ENCODE peak calls at places on chromosomes 13 and 19, in nine cellular contexts. One of them, this sample, is unnamed.

GRCh38 chr19:46383846-46384245 is 29.5 kb downstream of the CCDC8 start:
- DNase-seq in T-helper 9 cell: no peak
- DNase-seq in germinal center: no peak
- DNase-seq in B cell: no peak
- DNase-seq in pons: no peak
- DNase-seq in NCI-H2081: no peak
- DNase-seq in T-cell: no peak
- DNase-seq in stimulated activated naive B cell treated with anti-CD40 and anti-IgM and Interleukin-4, amounts not matched to agents 10 μg/mL and 1 μg/mL and 100 μg/mL, for 72 hours: no peak
- DNase-seq in EL: no peak
- DNase-seq in this sample: no peak

GRCh38 chr13:31742102-31742695 is 2.9 kb downstream of the RXFP2 start:
- DNase-seq in T-helper 9 cell: peak; percentile 55
- DNase-seq in B cell: peak; percentile 63
- DNase-seq in NCI-H2081: peak; percentile 54
- DNase-seq in stimulated activated naive B cell treated with anti-CD40 and anti-IgM and Interleukin-4, amounts not matched to agents 10 μg/mL and 1 μg/mL and 100 μg/mL, for 72 hours: peak; percentile 21
- DNase-seq in EL: peak; percentile 78
- DNase-seq in T-cell: peak; percentile 32
- DNase-seq in pons: peak; percentile 46
- DNase-seq in germinal center: peak; percentile 61
- DNase-seq in this sample: peak; percentile 55

GRCh38 chr19:5030822-5031221 is 61.9 kb downstream of the KDM4B start:
- DNase-seq in stimulated activated naive B cell treated with anti-CD40 and anti-IgM and Interleukin-4, amounts not matched to agents 10 μg/mL and 1 μg/mL and 100 μg/mL, for 72 hours: no peak
- DNase-seq in B cell: no peak
- DNase-seq in T-cell: no peak
- DNase-seq in germinal center: no peak
- DNase-seq in T-helper 9 cell: no peak
- DNase-seq in EL: no peak
- DNase-seq in pons: no peak
- DNase-seq in NCI-H2081: no peak
- DNase-seq in this sample: no peak

GRCh38 chr13:45468676-45469075 is 3.9 kb downstream of the COG3 start:
- DNase-seq in B cell: no peak
- DNase-seq in EL: no peak
- DNase-seq in NCI-H2081: peak; percentile 34
- DNase-seq in T-cell: no peak
- DNase-seq in pons: no peak
- DNase-seq in stimulated activated naive B cell treated with anti-CD40 and anti-IgM and Interleukin-4, amounts not matched to agents 10 μg/mL and 1 μg/mL and 100 μg/mL, for 72 hours: no peak
- DNase-seq in T-helper 9 cell: no peak
- DNase-seq in germinal center: no peak
- DNase-seq in this sample: no peak

GRCh38 chr13:109918179-109918651 is 131.8 kb upstream of the IRS2 start:
- DNase-seq in NCI-H2081: no peak
- DNase-seq in germinal center: no peak
- DNase-seq in stimulated activated naive B cell treated with anti-CD40 and anti-IgM and Interleukin-4, amounts not matched to agents 10 μg/mL and 1 μg/mL and 100 μg/mL, for 72 hours: no peak
- DNase-seq in B cell: no peak
- DNase-seq in T-helper 9 cell: no peak
- DNase-seq in pons: peak; percentile 1
- DNase-seq in EL: peak; percentile 50
- DNase-seq in T-cell: no peak
- DNase-seq in this sample: no peak

GRCh38 chr19:23440791-23441190 is 45.5 kb upstream of the ZNF91 start:
- DNase-seq in germinal center: peak; percentile 4
- DNase-seq in B cell: no peak
- DNase-seq in stimulated activated naive B cell treated with anti-CD40 and anti-IgM and Interleukin-4, amounts not matched to agents 10 μg/mL and 1 μg/mL and 100 μg/mL, for 72 hours: no peak
- DNase-seq in NCI-H2081: peak; percentile 2
- DNase-seq in T-helper 9 cell: no peak
- DNase-seq in T-cell: no peak
- DNase-seq in EL: no peak
- DNase-seq in pons: no peak
- DNase-seq in this sample: no peak

GRCh38 chr19:1862424-1863307 is 713 bp downstream of the KLF16 start:
- DNase-seq in NCI-H2081: peak; percentile 33
- DNase-seq in stimulated activated naive B cell treated with anti-CD40 and anti-IgM and Interleukin-4, amounts not matched to agents 10 μg/mL and 1 μg/mL and 100 μg/mL, for 72 hours: no peak
- DNase-seq in T-cell: peak; percentile 51
- DNase-seq in pons: no peak
- DNase-seq in EL: peak; percentile 42
- DNase-seq in B cell: no peak
- DNase-seq in germinal center: peak; percentile 55
- DNase-seq in T-helper 9 cell: peak; percentile 63
- DNase-seq in this sample: no peak

GRCh38 chr13:28574617-28575142 is 79.8 kb upstream of the FLT1 start:
- DNase-seq in NCI-H2081: no peak
- DNase-seq in B cell: no peak
- DNase-seq in germinal center: peak; percentile 42
- DNase-seq in T-cell: no peak
- DNase-seq in stimulated activated naive B cell treated with anti-CD40 and anti-IgM and Interleukin-4, amounts not matched to agents 10 μg/mL and 1 μg/mL and 100 μg/mL, for 72 hours: peak; percentile 32
- DNase-seq in T-helper 9 cell: no peak
- DNase-seq in EL: peak; percentile 99
- DNase-seq in pons: no peak
- DNase-seq in this sample: no peak

GRCh38 chr19:33404506-33404905 is 31.0 kb downstream of the CEBPG start:
- DNase-seq in NCI-H2081: no peak
- DNase-seq in T-helper 9 cell: no peak
- DNase-seq in pons: peak; percentile 47
- DNase-seq in EL: no peak
- DNase-seq in germinal center: no peak
- DNase-seq in stimulated activated naive B cell treated with anti-CD40 and anti-IgM and Interleukin-4, amounts not matched to agents 10 μg/mL and 1 μg/mL and 100 μg/mL, for 72 hours: no peak
- DNase-seq in B cell: no peak
- DNase-seq in T-cell: no peak
- DNase-seq in this sample: no peak

GRCh38 chr19:1942934-1943555 is 2.1 kb downstream of the CSNK1G2 start:
- DNase-seq in germinal center: peak; percentile 17
- DNase-seq in stimulated activated naive B cell treated with anti-CD40 and anti-IgM and Interleukin-4, amounts not matched to agents 10 μg/mL and 1 μg/mL and 100 μg/mL, for 72 hours: no peak
- DNase-seq in pons: no peak
- DNase-seq in B cell: no peak
- DNase-seq in T-helper 9 cell: peak; percentile 36
- DNase-seq in NCI-H2081: peak; percentile 12
- DNase-seq in T-cell: no peak
- DNase-seq in EL: no peak
- DNase-seq in this sample: peak; percentile 12

GRCh38 chr13:113106053-113106452 is 462 bp downstream of the F7 start:
- DNase-seq in B cell: no peak
- DNase-seq in T-cell: no peak
- DNase-seq in EL: no peak
- DNase-seq in T-helper 9 cell: no peak
- DNase-seq in stimulated activated naive B cell treated with anti-CD40 and anti-IgM and Interleukin-4, amounts not matched to agents 10 μg/mL and 1 μg/mL and 100 μg/mL, for 72 hours: no peak
- DNase-seq in NCI-H2081: no peak
- DNase-seq in germinal center: no peak
- DNase-seq in pons: no peak
- DNase-seq in this sample: no peak

GRCh38 chr19:43574424-43575155 is 737 bp downstream of the XRCC1 start:
- DNase-seq in EL: peak; percentile 68
- DNase-seq in T-cell: no peak
- DNase-seq in stimulated activated naive B cell treated with anti-CD40 and anti-IgM and Interleukin-4, amounts not matched to agents 10 μg/mL and 1 μg/mL and 100 μg/mL, for 72 hours: no peak
- DNase-seq in pons: no peak
- DNase-seq in germinal center: no peak
- DNase-seq in NCI-H2081: peak; percentile 3
- DNase-seq in T-helper 9 cell: no peak
- DNase-seq in B cell: no peak
- DNase-seq in this sample: no peak

GRCh38 chr19:16268676-16269319 is 55.8 kb upstream of the KLF2 start:
- DNase-seq in pons: no peak
- DNase-seq in stimulated activated naive B cell treated with anti-CD40 and anti-IgM and Interleukin-4, amounts not matched to agents 10 μg/mL and 1 μg/mL and 100 μg/mL, for 72 hours: no peak
- DNase-seq in EL: no peak
- DNase-seq in T-helper 9 cell: peak; percentile 26
- DNase-seq in T-cell: peak; percentile 49
- DNase-seq in NCI-H2081: no peak
- DNase-seq in germinal center: no peak
- DNase-seq in B cell: no peak
- DNase-seq in this sample: no peak

GRCh38 chr13:107370036-107370785 is 802.3 kb upstream of the ARGLU1 start:
- DNase-seq in B cell: no peak
- DNase-seq in NCI-H2081: no peak
- DNase-seq in EL: no peak
- DNase-seq in germinal center: no peak
- DNase-seq in T-helper 9 cell: no peak
- DNase-seq in T-cell: no peak
- DNase-seq in pons: no peak
- DNase-seq in stimulated activated naive B cell treated with anti-CD40 and anti-IgM and Interleukin-4, amounts not matched to agents 10 μg/mL and 1 μg/mL and 100 μg/mL, for 72 hours: no peak
- DNase-seq in this sample: no peak

GRCh38 chr19:51320258-51320657 is 8.8 kb downstream of the IGLON5 start:
- DNase-seq in T-helper 9 cell: no peak
- DNase-seq in EL: no peak
- DNase-seq in T-cell: no peak
- DNase-seq in stimulated activated naive B cell treated with anti-CD40 and anti-IgM and Interleukin-4, amounts not matched to agents 10 μg/mL and 1 μg/mL and 100 μg/mL, for 72 hours: no peak
- DNase-seq in germinal center: no peak
- DNase-seq in NCI-H2081: no peak
- DNase-seq in pons: no peak
- DNase-seq in B cell: no peak
- DNase-seq in this sample: no peak

GRCh38 chr19:10454267-10454666 is 33.9 kb downstream of the PDE4A start:
- DNase-seq in T-cell: no peak
- DNase-seq in EL: no peak
- DNase-seq in T-helper 9 cell: no peak
- DNase-seq in NCI-H2081: peak; percentile 23
- DNase-seq in germinal center: no peak
- DNase-seq in B cell: no peak
- DNase-seq in pons: peak; percentile 36
- DNase-seq in stimulated activated naive B cell treated with anti-CD40 and anti-IgM and Interleukin-4, amounts not matched to agents 10 μg/mL and 1 μg/mL and 100 μg/mL, for 72 hours: no peak
- DNase-seq in this sample: no peak

GRCh38 chr13:112143753-112144615 is 77.0 kb downstream of the SOX1 start:
- DNase-seq in stimulated activated naive B cell treated with anti-CD40 and anti-IgM and Interleukin-4, amounts not matched to agents 10 μg/mL and 1 μg/mL and 100 μg/mL, for 72 hours: no peak
- DNase-seq in EL: no peak
- DNase-seq in pons: no peak
- DNase-seq in B cell: no peak
- DNase-seq in T-cell: no peak
- DNase-seq in T-helper 9 cell: no peak
- DNase-seq in NCI-H2081: no peak
- DNase-seq in germinal center: no peak
- DNase-seq in this sample: no peak

GRCh38 chr13:99258946-99259345 is 767 bp upstream of the GPR18 start:
- DNase-seq in T-helper 9 cell: no peak
- DNase-seq in NCI-H2081: no peak
- DNase-seq in T-cell: no peak
- DNase-seq in germinal center: peak; percentile 79
- DNase-seq in EL: no peak
- DNase-seq in stimulated activated naive B cell treated with anti-CD40 and anti-IgM and Interleukin-4, amounts not matched to agents 10 μg/mL and 1 μg/mL and 100 μg/mL, for 72 hours: peak; percentile 26
- DNase-seq in B cell: peak; percentile 73
- DNase-seq in pons: no peak
- DNase-seq in this sample: no peak

GRCh38 chr19:16862826-16863405 is 25.9 kb upstream of the F2RL3 start:
- DNase-seq in B cell: no peak
- DNase-seq in T-cell: no peak
- DNase-seq in stimulated activated naive B cell treated with anti-CD40 and anti-IgM and Interleukin-4, amounts not matched to agents 10 μg/mL and 1 μg/mL and 100 μg/mL, for 72 hours: no peak
- DNase-seq in germinal center: no peak
- DNase-seq in T-helper 9 cell: no peak
- DNase-seq in NCI-H2081: no peak
- DNase-seq in EL: no peak
- DNase-seq in pons: no peak
- DNase-seq in this sample: no peak

GRCh38 chr13:103799028-103799427 is 732.8 kb upstream of the SLC10A2 start:
- DNase-seq in pons: no peak
- DNase-seq in T-cell: no peak
- DNase-seq in NCI-H2081: peak; percentile 62
- DNase-seq in B cell: no peak
- DNase-seq in stimulated activated naive B cell treated with anti-CD40 and anti-IgM and Interleukin-4, amounts not matched to agents 10 μg/mL and 1 μg/mL and 100 μg/mL, for 72 hours: no peak
- DNase-seq in T-helper 9 cell: no peak
- DNase-seq in germinal center: no peak
- DNase-seq in EL: no peak
- DNase-seq in this sample: no peak

GRCh38 chr13:38880397-38880796 is 110.2 kb downstream of the STOML3 start:
- DNase-seq in germinal center: no peak
- DNase-seq in NCI-H2081: no peak
- DNase-seq in stimulated activated naive B cell treated with anti-CD40 and anti-IgM and Interleukin-4, amounts not matched to agents 10 μg/mL and 1 μg/mL and 100 μg/mL, for 72 hours: no peak
- DNase-seq in B cell: no peak
- DNase-seq in T-helper 9 cell: no peak
- DNase-seq in T-cell: no peak
- DNase-seq in pons: no peak
- DNase-seq in EL: no peak
- DNase-seq in this sample: no peak

This sample was measured in KG1.